ENCODE peak calls at places on chromosomes 7 and 10, in six cellular contexts. O, Z, X, R, K and T are unnamed samples.

GRCh38 chr10:99346247-99346646 is 17.1 kb downstream of the CNNM1 start:
- DNase-seq in R (no peak), K (no peak), X (peak), O (no peak), Z (peak), T (no peak)

GRCh38 chr10:85598646-85599045 is 767.9 kb downstream of the GRID1 start:
- DNase-seq in K (no peak), X (no peak), Z (no peak), R (no peak), O (no peak), T (no peak)

GRCh38 chr10:78383378-78383777 is 349.7 kb downstream of the RPS24 start:
- DNase-seq in O (no peak), X (no peak), R (no peak), K (no peak), Z (no peak), T (no peak)

GRCh38 chr7:105920766-105921165 is 42.3 kb upstream of the CDHR3 start:
- DNase-seq in R (no peak), K (no peak), X (peak), Z (no peak), O (no peak), T (no peak)

GRCh38 chr10:129972145-129972965 is 8.3 kb upstream of the EBF3 start:
- DNase-seq in Z (no peak), R (peak), X (no peak), O (no peak), K (no peak), T (no peak)

GRCh38 chr7:31373337-31374289 is 33.1 kb upstream of the NEUROD6 start:
- DNase-seq in K (peak), X (peak), Z (peak), R (peak), O (peak), T (peak)

GRCh38 chr10:121326905-121327304 is 271.3 kb downstream of the FGFR2 start:
- DNase-seq in R (no peak), K (no peak), X (no peak), Z (no peak), O (no peak), T (no peak)

GRCh38 chr7:99407849-99408346 is 499 bp downstream of the PDAP1 start:
- DNase-seq in Z (peak), O (no peak), K (peak), X (peak), R (no peak), T (no peak)

GRCh38 chr10:34186740-34187139 is 628.4 kb downstream of the PARD3 start:
- DNase-seq in Z (no peak), O (no peak), K (no peak), X (no peak), R (no peak), T (no peak)

GRCh38 chr10:16901102-16901501 is 83.9 kb upstream of the RSU1 start:
- DNase-seq in K (no peak), O (peak), Z (no peak), R (no peak), X (no peak), T (peak)

GRCh38 chr7:4998244-4998643 is 39.3 kb upstream of the MMD2 start:
- DNase-seq in Z (no peak), X (no peak), R (no peak), O (no peak), K (no peak), T (no peak)

GRCh38 chr10:76311752-76312699 is 880.6 kb downstream of the LRMDA start:
- DNase-seq in K (no peak), O (no peak), Z (peak), X (no peak), R (no peak), T (peak)

GRCh38 chr7:93194368-93194767 is 31.9 kb downstream of the HEPACAM2 start:
- DNase-seq in Z (peak), O (no peak), K (no peak), X (peak), R (no peak), T (no peak)

GRCh38 chr10:10591682-10592412 is 425.8 kb upstream of the CELF2 start:
- DNase-seq in O (no peak), X (no peak), K (no peak), R (no peak), Z (no peak), T (no peak)

GRCh38 chr10:10584164-10584563 is 433.5 kb upstream of the CELF2 start:
- DNase-seq in X (no peak), Z (no peak), K (no peak), R (no peak), O (no peak), T (no peak)

GRCh38 chr10:10587744-10588393 is 429.8 kb upstream of the CELF2 start:
- DNase-seq in Z (no peak), K (no peak), R (no peak), O (no peak), X (no peak), T (no peak)

GRCh38 chr10:10589540-10589939 is 428.1 kb upstream of the CELF2 start:
- DNase-seq in K (no peak), X (peak), R (no peak), Z (peak), O (no peak), T (no peak)
- H2AK5ac ChIP-seq in K (no peak), X (no peak), R (no peak), Z (no peak), O (no peak), T (no peak)

GRCh38 chr10:110567201-110568054 is at the start of gene SMC3:
- DNase-seq in X (peak), R (peak), K (peak), Z (peak), O (peak), T (peak)

GRCh38 chr10:110568055-110568735 is 700 bp downstream of the SMC3 start:
- DNase-seq in O (no peak), X (no peak), R (no peak), Z (peak), K (peak), T (peak)

GRCh38 chr10:110569120-110569519 is 1.6 kb downstream of the SMC3 start:
- DNase-seq in O (no peak), X (no peak), R (no peak), Z (no peak), K (no peak), T (no peak)

GRCh38 chr10:110571093-110571743 is 3.7 kb downstream of the SMC3 start:
- DNase-seq in R (no peak), Z (no peak), X (no peak), K (no peak), O (no peak), T (no peak)

GRCh38 chr10:110569736-110570135 is 2.2 kb downstream of the SMC3 start:
- DNase-seq in O (no peak), X (no peak), R (no peak), Z (no peak), K (no peak), T (no peak)
- H3K14ac ChIP-seq in O (no peak), X (no peak), R (no peak), Z (no peak), K (no peak), T (no peak)

DNA sequence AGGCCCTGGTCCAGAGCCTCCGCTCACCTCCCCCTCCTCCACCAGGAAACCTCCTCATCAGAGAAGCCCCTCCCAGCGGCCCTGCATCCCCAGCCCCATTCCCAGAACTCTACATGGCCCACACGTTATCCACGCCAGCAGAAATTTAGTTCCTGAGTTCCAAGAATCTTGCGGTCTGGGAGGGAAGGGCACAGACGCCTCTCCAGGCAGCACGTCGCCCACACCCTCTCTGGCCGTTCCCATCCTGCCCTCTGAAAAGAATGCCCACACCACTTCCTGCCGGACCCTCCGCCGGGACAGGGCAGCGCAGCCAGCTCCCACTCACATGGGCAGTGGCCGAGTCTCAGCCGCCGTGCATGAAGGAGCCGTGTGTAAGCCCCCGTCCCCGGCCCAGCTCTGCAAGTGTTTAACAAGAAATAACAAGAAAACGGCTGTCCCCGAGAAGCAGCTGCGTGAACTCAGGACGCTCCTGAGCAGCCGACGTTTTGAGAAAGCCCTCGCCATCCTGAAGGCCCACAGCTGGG is 17.3 kb downstream of the ADGRA1 start:
- DNase-seq in R (no peak), O (no peak), Z (no peak), X (no peak), K (no peak), T (no peak)
- H3K4me2 ChIP-seq in R (no peak), O (no peak), Z (no peak), X (no peak), K (no peak), T (no peak)

DNA sequence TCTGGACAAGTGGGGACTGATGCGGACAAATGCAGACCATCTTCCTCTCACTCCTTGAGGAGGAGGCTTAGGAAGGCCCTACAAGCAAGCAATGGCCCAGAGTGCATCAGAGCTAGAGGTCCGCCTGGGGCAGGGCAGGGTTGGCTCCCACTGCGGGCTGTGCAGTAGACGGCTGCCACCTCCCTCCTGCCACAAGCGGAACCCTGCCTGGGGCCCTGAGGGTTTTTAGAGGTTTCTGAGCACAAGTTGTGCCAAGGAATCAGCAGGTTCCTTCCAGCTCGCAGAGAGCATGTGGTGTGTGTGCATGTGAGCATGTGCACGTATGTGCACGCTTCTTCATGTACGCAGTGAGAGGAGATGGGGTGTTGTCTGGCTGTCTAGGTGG is 25.9 kb upstream of the SMARCD3 start:
- DNase-seq in O (no peak), Z (no peak), R (no peak), X (no peak), K (no peak), T (no peak)
- H2AK5ac ChIP-seq in O (no peak), Z (no peak), R (peak), X (no peak), K (no peak), T (no peak)

DNA sequence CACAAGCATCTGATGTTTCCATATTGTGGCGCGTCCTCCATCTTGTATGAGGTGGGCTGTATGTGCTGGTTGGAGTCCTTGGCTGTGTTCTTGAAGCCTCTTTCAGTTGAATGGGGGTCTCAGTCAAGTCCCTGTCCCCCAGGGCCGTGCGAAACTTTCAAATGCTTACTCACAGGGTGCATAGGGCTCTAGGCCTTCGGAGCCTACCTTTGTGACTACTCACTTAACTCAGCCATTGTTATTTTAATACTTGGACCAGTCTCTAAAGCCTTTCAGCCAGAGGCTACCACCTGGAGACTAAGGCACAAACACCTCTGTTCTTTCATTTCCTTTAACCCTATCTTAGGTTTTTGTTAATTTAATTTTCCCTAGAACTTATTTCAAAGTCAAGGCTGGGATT is 785.9 kb downstream of the GATA3 start:
- DNase-seq in O (peak), R (no peak), Z (no peak), K (no peak), X (no peak), T (peak)
- H3K14ac ChIP-seq in O (no peak), R (no peak), Z (no peak), K (no peak), X (no peak), T (no peak)

GRCh38 chr7:132190683-132191082 is 385.6 kb downstream of the PLXNA4 start:
- DNase-seq in X (no peak), Z (no peak), O (no peak), K (no peak), R (no peak), T (no peak)

GRCh38 chr7:132187869-132188789 is 388.1 kb downstream of the PLXNA4 start:
- DNase-seq in K (no peak), X (no peak), O (peak), R (no peak), Z (no peak), T (peak)

GRCh38 chr7:132185150-132185549 is 391.1 kb downstream of the PLXNA4 start:
- DNase-seq in O (no peak), R (no peak), K (no peak), Z (no peak), X (no peak), T (no peak)

GRCh38 chr7:132189881-132190280 is 386.4 kb downstream of the PLXNA4 start:
- DNase-seq in X (no peak), Z (no peak), O (no peak), K (no peak), R (no peak), T (no peak)

DNA sequence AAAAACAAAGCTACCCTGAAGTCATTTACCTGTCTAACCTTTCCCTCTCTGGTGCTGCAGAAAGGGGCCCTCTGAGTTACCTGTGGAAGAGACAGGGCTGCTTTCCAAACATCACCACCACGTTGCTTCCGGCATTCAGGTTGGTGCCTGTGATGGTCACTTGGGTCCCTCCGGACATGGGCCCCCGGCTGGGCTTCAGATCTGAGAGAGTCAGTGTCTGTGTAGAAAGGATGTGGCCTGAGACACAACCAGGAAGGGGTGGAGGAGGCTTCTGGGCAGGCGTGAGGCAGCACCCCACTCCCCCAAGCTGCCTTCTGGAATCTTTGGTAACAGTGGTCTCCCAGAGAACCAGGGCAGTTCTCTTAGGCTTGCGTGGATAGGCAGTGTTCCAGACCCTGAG is 388.9 kb downstream of the PLXNA4 start:
- DNase-seq in R (no peak), X (no peak), K (no peak), Z (no peak), O (no peak), T (no peak)
- H3K4me2 ChIP-seq in R (no peak), X (no peak), K (no peak), Z (no peak), O (peak), T (no peak)

DNA sequence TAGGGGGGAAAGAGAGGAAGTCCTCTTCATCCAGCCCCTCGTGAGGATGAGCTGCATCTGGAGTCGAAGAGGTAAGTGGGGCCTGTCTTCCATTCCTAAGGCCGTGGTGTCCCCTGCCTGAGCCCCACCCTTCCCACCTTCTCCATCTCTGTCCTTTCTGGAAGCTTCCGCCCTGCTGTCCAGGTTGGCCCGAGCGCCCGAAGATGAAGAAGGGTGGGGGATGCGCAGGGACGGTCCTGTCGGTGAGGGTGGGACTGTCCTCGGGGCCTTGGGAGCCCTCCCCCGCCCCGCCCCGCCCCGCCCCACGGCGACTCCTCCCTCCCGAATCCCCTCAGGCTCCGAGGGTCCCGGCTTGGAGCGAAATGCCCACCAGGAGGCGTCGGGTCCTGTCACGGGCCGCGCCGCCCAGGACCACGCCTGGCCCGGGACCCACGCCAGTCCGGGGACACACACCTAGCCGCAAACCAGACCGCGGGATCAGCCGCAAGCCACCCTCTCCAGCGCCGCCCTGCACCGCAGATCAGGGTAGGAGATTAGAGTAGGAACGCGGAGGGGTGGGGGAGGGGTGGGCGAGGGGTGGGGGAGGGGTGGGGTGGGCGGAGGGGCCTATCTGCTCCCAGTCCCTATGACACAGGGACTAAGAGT is 15.3 kb downstream of the GPRIN2 start:
- DNase-seq in Z (peak), O (no peak), R (peak), K (no peak), X (no peak), T (peak)
- H2AK5ac ChIP-seq in Z (peak), O (no peak), R (peak), K (peak), X (peak), T (no peak)

GRCh38 chr10:88536437-88536836 is 46.7 kb downstream of the RNLS start:
- DNase-seq in O (no peak), R (no peak), X (no peak), K (no peak), Z (no peak), T (no peak)

GRCh38 chr10:88540355-88540754 is 42.8 kb downstream of the RNLS start:
- DNase-seq in Z (no peak), R (no peak), X (no peak), K (no peak), O (no peak), T (no peak)

GRCh38 chr10:88537337-88537736 is 45.8 kb downstream of the RNLS start:
- DNase-seq in R (no peak), K (no peak), X (peak), Z (no peak), O (no peak), T (no peak)

GRCh38 chr10:88541116-88541626 is 41.9 kb downstream of the RNLS start:
- DNase-seq in O (no peak), K (no peak), R (no peak), Z (no peak), X (no peak), T (no peak)

DNA sequence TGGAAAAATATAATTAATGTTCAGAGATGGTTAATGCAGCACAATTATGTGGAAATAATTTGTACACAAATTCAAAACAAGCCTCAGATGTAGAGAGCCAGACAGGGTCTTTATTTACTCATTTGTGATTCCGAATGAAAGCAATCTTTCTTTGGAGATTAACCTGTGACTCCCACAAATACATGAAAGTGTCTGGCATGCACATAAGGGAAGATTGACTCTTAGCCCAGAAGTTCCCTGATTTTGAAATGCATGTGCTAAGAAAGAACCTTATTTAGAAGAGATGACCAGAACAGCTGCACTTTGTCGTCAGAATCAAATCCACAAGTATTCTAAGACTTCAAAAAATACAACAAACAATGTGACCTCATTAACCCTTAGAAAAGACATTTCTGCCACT is 45.1 kb downstream of the RNLS start:
- DNase-seq in Z (peak), K (peak), R (peak), X (peak), O (no peak), T (no peak)
- H3K14ac ChIP-seq in Z (no peak), K (no peak), R (no peak), X (no peak), O (no peak), T (no peak)

DNA sequence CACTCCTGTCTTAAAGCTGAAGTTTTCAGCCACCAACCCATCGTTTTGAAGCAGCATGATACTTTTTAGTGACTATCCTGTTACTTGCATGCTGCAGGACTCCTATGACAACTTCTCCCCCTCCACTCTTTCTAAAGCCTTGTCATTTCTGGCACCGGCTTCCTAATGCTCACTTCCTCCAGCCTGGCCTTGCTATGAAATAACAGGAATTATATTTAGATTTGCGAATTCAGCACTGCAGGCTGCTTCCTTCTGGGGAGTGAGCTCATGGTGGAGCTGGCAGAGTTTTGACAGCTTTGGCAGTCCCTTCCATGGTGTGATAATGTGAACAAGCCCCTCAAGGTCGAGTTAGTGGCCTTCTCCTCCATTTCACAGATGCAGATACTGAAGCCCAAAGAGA is 13.4 kb downstream of the BLNK start:
- DNase-seq in K (no peak), R (no peak), O (no peak), X (no peak), Z (no peak), T (no peak)
- H3K4me2 ChIP-seq in K (no peak), R (no peak), O (no peak), X (no peak), Z (no peak), T (no peak)

DNA sequence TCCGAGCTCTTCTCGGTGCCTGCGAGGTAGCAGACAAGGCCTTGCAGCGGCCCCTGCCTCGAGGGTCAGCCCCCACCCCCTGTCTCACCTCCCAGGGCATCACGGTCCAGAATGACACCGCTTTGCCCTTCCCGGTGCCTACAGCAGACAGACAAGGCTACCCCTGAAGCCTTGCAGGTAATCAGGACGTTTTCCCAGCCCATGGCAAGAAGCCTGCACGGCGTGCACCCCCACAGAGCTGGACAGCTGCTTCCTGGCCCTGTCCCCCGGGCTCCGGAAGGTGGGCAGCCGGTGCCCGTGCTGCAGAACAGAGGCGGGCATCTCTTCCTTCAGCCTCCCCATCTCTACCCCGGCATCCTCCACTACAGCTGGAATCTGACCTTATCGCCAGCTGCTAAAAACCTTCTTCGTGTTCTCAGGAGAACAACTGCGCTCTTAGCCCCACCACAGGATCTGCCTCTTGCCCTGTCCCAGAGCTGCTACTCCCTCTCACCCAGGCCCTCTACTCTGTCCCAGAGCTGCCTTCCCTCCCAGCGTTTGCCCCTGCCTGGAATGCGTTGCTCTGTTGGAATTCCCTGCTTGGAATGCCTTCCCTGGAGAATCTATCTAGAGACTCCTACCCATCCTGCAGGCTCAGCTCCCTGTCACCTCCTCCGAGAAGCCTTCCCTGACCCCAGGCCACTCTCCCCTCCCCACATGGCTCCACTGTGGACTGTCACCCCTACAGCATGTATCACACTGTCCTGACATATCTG is 4.7 kb downstream of the MYL10 start:
- DNase-seq in X (no peak), Z (no peak), K (no peak), R (no peak), O (no peak), T (peak)
- H2AK5ac ChIP-seq in X (no peak), Z (no peak), K (no peak), R (peak), O (peak), T (no peak)